ENCODE peak calls at places on chromosomes 13 and 19, in four cellular contexts. P, S, B and L are unnamed samples.
A peak's percentile ranks its signal among the peaks of the same experiment; 100 is the strongest.

GRCh38 chr13:112965573-112966115 is 3.4 kb upstream of the MCF2L start:
- DNase-seq in B (peak; percentile 62), S (no peak), P (peak; percentile 16), L (no peak)

GRCh38 chr13:59891053-59891452 is 272.7 kb downstream of the DIAPH3 start:
- DNase-seq in S (no peak), P (no peak), B (no peak), L (no peak)

GRCh38 chr13:89310943-89311342 is 1639.8 kb downstream of the SLITRK5 start:
- DNase-seq in P (no peak), S (no peak), B (no peak), L (no peak)

GRCh38 chr13:30629527-30629926 is 11.8 kb downstream of the USPL1 start:
- DNase-seq in P (no peak), S (no peak), B (no peak), L (no peak)

GRCh38 chr13:109007946-109008345 is 378.5 kb downstream of the MYO16 start:
- DNase-seq in B (no peak), P (no peak), S (no peak), L (no peak)

GRCh38 chr13:30415430-30416030 is 6.8 kb upstream of the UBE2L5 start:
- DNase-seq in B (no peak), P (no peak), S (no peak), L (no peak)

GRCh38 chr19:3642987-3643386 is 16.4 kb upstream of the CACTIN start:
- DNase-seq in B (no peak), S (no peak), P (no peak), L (no peak)

GRCh38 chr19:33039108-33039599 is 25.5 kb downstream of the RHPN2 start:
- DNase-seq in B (no peak), P (no peak), S (no peak), L (no peak)

GRCh38 chr13:93922063-93922462 is 557.4 kb downstream of the DCT start:
- DNase-seq in S (no peak), B (no peak), P (no peak), L (no peak)

GRCh38 chr13:109159650-109160309 is 530.4 kb downstream of the MYO16 start:
- DNase-seq in B (no peak), S (no peak), P (no peak), L (no peak)

GRCh38 chr19:51715850-51716249 is 7.9 kb downstream of the HAS1 start:
- DNase-seq in S (no peak), P (no peak), B (no peak), L (no peak)

GRCh38 chr13:109180905-109181425 is 551.6 kb downstream of the MYO16 start:
- DNase-seq in B (no peak), P (no peak), S (no peak), L (no peak)

GRCh38 chr19:16402076-16402475 is 69.7 kb downstream of the EPS15L1 start:
- DNase-seq in S (no peak), P (no peak), B (peak; percentile 41), L (peak; percentile 31)

GRCh38 chr19:27673986-27674385 is 1539.0 kb downstream of the UQCRFS1 start:
- DNase-seq in S (no peak), B (no peak), P (no peak), L (no peak)

GRCh38 chr13:60335531-60335930 is 61.5 kb upstream of the TDRD3 start:
- DNase-seq in P (no peak), B (no peak), S (no peak), L (no peak)

GRCh38 chr19:6060600-6061391 is 49.5 kb downstream of the RFX2 start:
- DNase-seq in P (no peak), B (no peak), S (peak; percentile 19), L (peak; percentile 73)

GRCh38 chr13:73090116-73090811 is 31.5 kb downstream of the KLF5 start:
- DNase-seq in B (no peak), S (no peak), P (no peak), L (no peak)

GRCh38 chr13:94641432-94641941 is 39.8 kb downstream of the GPR180 start:
- DNase-seq in P (no peak), S (no peak), B (no peak), L (no peak)

GRCh38 chr13:21039097-21039800 is 22.1 kb downstream of the LATS2 start:
- DNase-seq in P (no peak), S (no peak), B (no peak), L (no peak)

GRCh38 chr13:110713642-110713952 is at the start of gene ING1:
- DNase-seq in B (no peak), P (no peak), S (no peak), L (no peak)

GRCh38 chr13:93169980-93170379 is 56.6 kb upstream of the GPC6 start:
- DNase-seq in B (no peak), P (no peak), S (no peak), L (no peak)

GRCh38 chr19:18532208-18532890 is 10.5 kb upstream of the ELL start:
- DNase-seq in B (no peak), P (no peak), S (no peak), L (no peak)

GRCh38 chr13:66074018-66074615 is 1156.0 kb downstream of the PCDH9 start:
- DNase-seq in B (no peak), P (no peak), S (no peak), L (no peak)

GRCh38 chr13:58712191-58712590 is 1080.6 kb downstream of the PCDH17 start:
- DNase-seq in P (no peak), B (no peak), S (no peak), L (no peak)

GRCh38 chr19:40571831-40572495 is 4.7 kb upstream of the SHKBP1 start:
- DNase-seq in P (no peak), B (no peak), S (no peak), L (peak; percentile 61)

GRCh38 chr19:2719910-2720776 is 1.0 kb downstream of the DIRAS1 start:
- DNase-seq in P (no peak), B (peak; percentile 71), S (no peak), L (peak; percentile 61)

GRCh38 chr19:45177817-45178261 is at the start of gene TRAPPC6A:
- DNase-seq in P (no peak), B (no peak), S (no peak), L (no peak)